ENCODE peak calls at places on chromosomes 16 and 17, in eight cellular contexts. S is GM23338, Z is breast epithelium, I is suprapubic skin, G is prostate gland, X is HCT116, N is stomach, U is sigmoid colon. L is an unnamed sample.

GRCh38 chr17:6779411-6779810 is 3.4 kb downstream of the FBXO39 start:
- DNase-seq in N (no peak), X (no peak), G (no peak), S (no peak), U (no peak), I (no peak), Z (no peak), L (peak; percentile 52)

GRCh38 chr17:17349724-17350106 is 46.5 kb downstream of the NT5M start:
- DNase-seq in U (peak; percentile 46), N (no peak), S (no peak), G (no peak), Z (no peak), X (no peak), I (peak; percentile 47), L (peak; percentile 93)

GRCh38 chr17:3918372-3919122 is 2.3 kb upstream of the P2RX1 start:
- DNase-seq in S (no peak), X (no peak), G (no peak), I (no peak), Z (no peak), U (no peak), N (no peak), L (no peak)

GRCh38 chr17:74466111-74466784 is at the start of gene CD300A:
- DNase-seq in G (no peak), N (peak; percentile 54), X (no peak), U (no peak), Z (no peak), S (peak; percentile 64), I (no peak), L (no peak)

GRCh38 chr17:56324676-56325075 is 171.4 kb downstream of the ANKFN1 start:
- DNase-seq in U (no peak), S (no peak), X (no peak), G (no peak), Z (no peak), I (no peak), N (no peak), L (no peak)

GRCh38 chr16:17360810-17361209 is 110.0 kb downstream of the XYLT1 start:
- DNase-seq in G (no peak), Z (no peak), U (no peak), N (no peak), I (no peak), S (no peak), X (no peak), L (no peak)

GRCh38 chr16:88441460-88441859 is 11.6 kb upstream of the ZFPM1 start:
- DNase-seq in G (no peak), S (no peak), I (no peak), X (no peak), Z (no peak), U (no peak), N (no peak), L (no peak)

GRCh38 chr17:44119798-44120197 is 3.6 kb downstream of the HDAC5 start:
- DNase-seq in N (no peak), U (no peak), S (no peak), G (no peak), X (no peak), I (no peak), Z (no peak), L (no peak)

GRCh38 chr17:49497147-49498036 is 2.3 kb downstream of the NGFR start:
- DNase-seq in U (peak; percentile 91), X (no peak), N (no peak), G (peak; percentile 60), I (no peak), S (peak; percentile 87), Z (no peak), L (no peak)

GRCh38 chr16:31108035-31108793 is at the start of gene BCKDK:
- DNase-seq in U (peak; percentile 88), Z (no peak), N (peak; percentile 73), S (peak; percentile 85), X (peak; percentile 42), G (peak; percentile 39), I (no peak), L (no peak)

GRCh38 chr17:45702666-45703266 is 81.4 kb upstream of the CRHR1 start:
- DNase-seq in S (peak; percentile 78), X (no peak), U (no peak), G (no peak), I (no peak), N (no peak), Z (no peak), L (no peak)

GRCh38 chr16:56608876-56609462 is 585 bp downstream of the MT2A start:
- DNase-seq in I (no peak), X (no peak), S (no peak), N (no peak), G (no peak), Z (no peak), U (no peak), L (no peak)

GRCh38 chr17:27423651-27424050 is 32.6 kb upstream of the KSR1 start:
- DNase-seq in Z (no peak), U (no peak), N (no peak), X (no peak), S (no peak), G (no peak), I (no peak), L (no peak)

GRCh38 chr17:67575325-67575724 is 142.4 kb upstream of the NOL11 start:
- DNase-seq in X (no peak), Z (no peak), U (no peak), N (no peak), S (no peak), I (no peak), G (peak; percentile 20), L (no peak)

GRCh38 chr17:7043195-7043543 is 723 bp downstream of the SLC16A11 start:
- DNase-seq in U (no peak), X (no peak), S (no peak), N (no peak), I (no peak), G (no peak), Z (no peak), L (no peak)

GRCh38 chr17:40451420-40451819 is 8.2 kb downstream of the IGFBP4 start:
- DNase-seq in S (no peak), U (peak; percentile 96), G (no peak), I (no peak), Z (no peak), X (no peak), N (no peak), L (no peak)

GRCh38 chr16:56732832-56733231 is 2.9 kb downstream of the NUP93 start:
- DNase-seq in G (no peak), N (no peak), U (no peak), S (no peak), I (no peak), Z (no peak), X (no peak), L (no peak)

DNA sequence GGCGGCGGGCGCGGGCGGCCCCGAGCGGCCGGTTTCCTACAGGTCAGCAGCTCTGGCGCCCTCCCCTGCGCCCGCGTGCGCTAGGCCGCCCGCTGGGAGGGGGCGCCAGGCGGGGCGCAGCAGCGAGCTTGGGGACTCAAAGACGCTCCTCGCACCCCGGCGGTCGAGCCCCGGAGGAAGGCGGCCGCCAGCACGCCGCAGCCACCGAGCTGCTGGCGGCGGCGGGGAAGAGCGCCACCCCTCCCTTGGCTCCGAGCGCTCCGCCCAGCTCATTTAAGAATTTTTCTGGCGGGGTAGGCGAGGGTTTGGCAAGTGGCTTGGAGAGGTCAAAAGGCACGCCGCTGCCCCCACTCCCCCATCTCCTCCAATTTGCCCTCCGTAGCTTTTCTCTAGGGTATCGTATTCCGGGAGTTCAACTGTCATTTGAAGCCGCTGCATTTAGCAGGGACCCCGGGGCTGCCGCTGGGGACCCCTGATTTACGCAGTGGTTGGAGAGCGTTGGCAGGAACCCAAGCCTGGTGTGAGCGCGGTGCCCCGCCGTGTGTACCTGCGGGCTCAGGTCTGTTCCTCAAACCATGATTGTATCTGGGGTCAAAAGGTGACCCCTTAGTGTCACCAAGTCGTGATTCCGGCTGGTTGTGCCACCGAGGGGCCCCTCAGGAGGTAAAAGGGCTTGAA is 59.5 kb upstream of the GSE1 start:
- DNase-seq in G (no peak), X (peak; percentile 59), I (no peak), N (peak; percentile 79), Z (no peak), U (no peak), S (peak; percentile 78), L (no peak)
- TF ChIP-seq CTCF in G (peak; percentile 23), X (no peak), I (no peak), N (no peak), Z (peak; percentile 10), U (no peak), S (peak; percentile 19), L (no peak)

GRCh38 chr17:42682400-42683384 is at the start of gene CNTNAP1:
- DNase-seq in G (no peak), U (peak; percentile 88), S (peak; percentile 83), X (no peak), I (no peak), Z (no peak), N (peak; percentile 51), L (no peak)
- H3K4me3 ChIP-seq in G (peak within 1 kb of the TSS; percentile 35), U (peak within 1 kb of the TSS; percentile 65), S (peak within 1 kb of the TSS; percentile 67), X (peak within 1 kb of the TSS; percentile 54), I (peak within 1 kb of the TSS; percentile 49), Z (peak within 1 kb of the TSS; percentile 47), N (peak within 1 kb of the TSS; percentile 50), L (peak within 1 kb of the TSS; percentile 42)

GRCh38 chr16:2206780-2207433 is 1.7 kb downstream of the MLST8 start:
- DNase-seq in G (no peak), U (no peak), N (no peak), S (no peak), I (no peak), Z (no peak), X (no peak), L (no peak)

GRCh38 chr16:2206420-2206779 is 1.1 kb downstream of the MLST8 start:
- DNase-seq in I (no peak), S (no peak), U (no peak), X (no peak), N (no peak), Z (no peak), G (no peak), L (no peak)

GRCh38 chr16:2204727-2205103 is 539 bp upstream of the MLST8 start:
- DNase-seq in G (no peak), Z (no peak), N (no peak), U (no peak), S (no peak), I (no peak), X (no peak), L (no peak)

GRCh38 chr16:2205967-2206313 is 686 bp downstream of the MLST8 start:
- DNase-seq in N (no peak), Z (no peak), G (no peak), U (no peak), I (no peak), X (no peak), S (no peak), L (no peak)

GRCh38 chr16:2205104-2205966 is at the start of gene MLST8:
- DNase-seq in X (peak; percentile 78), S (peak; percentile 89), N (peak; percentile 87), I (peak; percentile 88), G (peak; percentile 74), U (peak; percentile 94), Z (peak; percentile 76), L (no peak)
- TF ChIP-seq POLR2AphosphoS5 in X (peak; percentile 87), S (peak; percentile 81), N (peak; percentile 90), I (peak; percentile 87), G (peak; percentile 84), U (peak; percentile 97), Z (peak; percentile 92), L (peak; percentile 67)

GRCh38 chr17:8753976-8754440 is 4.3 kb downstream of the SPDYE4 start:
- DNase-seq in S (peak; percentile 71), U (no peak), X (peak; percentile 31), I (no peak), Z (no peak), G (no peak), N (no peak), L (no peak)
- TF ChIP-seq CTCF in S (peak; percentile 64), U (no peak), X (peak; percentile 60), I (no peak), Z (peak; percentile 19), G (peak; percentile 40), N (peak; percentile 27), L (no peak)

L was measured in vagina.